ENCODE peak calls at places on chromosomes 12 and 14, in five cellular contexts. H, Y, A, J and K are unnamed samples.

GRCh38 chr14:53047302-53047701 is 96.5 kb upstream of the FERMT2 start:
- DNase-seq in Y (peak; percentile 31), A (no peak), J (no peak), H (no peak), K (no peak)

GRCh38 chr12:107317751-107318553 is 224.6 kb upstream of the CRY1 start:
- DNase-seq in A (peak; percentile 87), Y (peak; percentile 88), J (peak; percentile 41), H (peak; percentile 80), K (peak; percentile 77)

GRCh38 chr12:1360812-1361211 is 233.6 kb downstream of the FBXL14 start:
- DNase-seq in H (no peak), J (no peak), A (no peak), Y (peak; percentile 83), K (no peak)

GRCh38 chr12:4273651-4274395 is at the start of gene CCND2:
- DNase-seq in J (no peak), H (peak; percentile 81), Y (peak; percentile 97), A (peak; percentile 62), K (peak; percentile 67)

GRCh38 chr14:67773844-67774377 is 42.5 kb downstream of the ZFYVE26 start:
- DNase-seq in Y (no peak), H (no peak), A (no peak), J (no peak), K (no peak)

GRCh38 chr14:71532349-71532748 is 399.9 kb upstream of the RGS6 start:
- DNase-seq in Y (no peak), J (peak; percentile 46), H (no peak), A (no peak), K (no peak)

GRCh38 chr14:71289536-71289935 is 382.3 kb downstream of the PCNX1 start:
- DNase-seq in Y (no peak), A (no peak), J (no peak), H (no peak), K (no peak)

GRCh38 chr12:67663121-67663520 is 14.6 kb downstream of the DYRK2 start:
- DNase-seq in J (no peak), H (no peak), A (no peak), Y (peak; percentile 83), K (no peak)

GRCh38 chr14:55851301-55851700 is 266.9 kb upstream of the PELI2 start:
- DNase-seq in A (no peak), Y (peak; percentile 28), H (no peak), J (no peak), K (no peak)

GRCh38 chr14:89351364-89351957 is 65.6 kb downstream of the FOXN3 start:
- DNase-seq in A (no peak), H (peak; percentile 59), Y (peak; percentile 36), J (no peak), K (no peak)

GRCh38 chr12:59431266-59431665 is 164.6 kb upstream of the SLC16A7 start:
- DNase-seq in H (no peak), Y (peak; percentile 39), J (no peak), A (no peak), K (no peak)

GRCh38 chr12:89679631-89680030 is 29.0 kb downstream of the ATP2B1 start:
- DNase-seq in Y (no peak), J (no peak), H (no peak), A (no peak), K (no peak)

GRCh38 chr14:59321184-59321952 is 132.9 kb downstream of the DAAM1 start:
- DNase-seq in H (no peak), J (peak; percentile 70), A (no peak), Y (peak; percentile 63), K (no peak)

GRCh38 chr12:2386566-2386965 is 333.8 kb downstream of the CACNA1C start:
- DNase-seq in J (no peak), H (no peak), Y (no peak), A (no peak), K (no peak)

GRCh38 chr14:63375772-63376171 is 57.0 kb upstream of the GPHB5 start:
- DNase-seq in A (no peak), J (peak; percentile 1), Y (peak; percentile 15), H (no peak), K (no peak)

GRCh38 chr14:105918496-105919262 is 392.3 kb downstream of the TMEM121 start:
- DNase-seq in J (no peak), A (no peak), H (no peak), Y (no peak), K (no peak)

GRCh38 chr12:125340791-125341190 is 275.6 kb downstream of the AACS start:
- DNase-seq in A (no peak), Y (peak; percentile 68), H (peak; percentile 24), J (peak; percentile 57), K (no peak)

GRCh38 chr12:128684357-128684756 is 139.4 kb downstream of the SLC15A4 start:
- DNase-seq in J (no peak), H (no peak), Y (no peak), A (no peak), K (no peak)

GRCh38 chr12:96136129-96136528 is 58.0 kb upstream of the ELK3 start:
- DNase-seq in Y (peak; percentile 39), H (no peak), A (no peak), J (peak; percentile 44), K (no peak)

GRCh38 chr14:104967414-104968152 is 10.6 kb downstream of the AHNAK2 start:
- DNase-seq in H (no peak), Y (peak; percentile 70), J (no peak), A (no peak), K (no peak)

GRCh38 chr12:63802012-63802608 is 22.4 kb downstream of the RXYLT1 start:
- DNase-seq in J (no peak), A (no peak), H (no peak), Y (peak; percentile 46), K (no peak)

GRCh38 chr14:92728781-92729364 is 19.6 kb downstream of the LGMN start:
- DNase-seq in J (no peak), Y (no peak), H (no peak), A (no peak), K (no peak)

GRCh38 chr14:81200041-81200440 is 20.7 kb downstream of the GTF2A1 start:
- DNase-seq in H (no peak), J (no peak), Y (no peak), A (no peak), K (no peak)

DNA sequence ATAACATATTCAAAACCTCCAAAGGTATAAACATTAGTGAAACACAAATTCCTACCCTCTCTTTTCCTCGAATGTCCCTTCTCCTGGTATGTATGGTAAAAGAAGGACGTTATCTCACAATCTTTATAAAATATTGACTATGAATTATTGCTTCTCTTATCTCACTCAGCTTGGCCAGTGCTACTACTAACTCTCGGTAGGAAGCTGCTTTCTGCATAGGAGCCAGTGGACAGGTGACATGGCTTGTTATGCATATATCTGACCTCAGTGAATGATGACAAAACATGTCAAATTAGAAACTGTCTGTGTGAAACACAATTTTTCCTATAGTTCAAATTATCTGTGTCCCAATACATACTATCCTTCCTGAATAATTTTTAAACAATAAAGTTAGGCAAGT is 48.5 kb upstream of the FLRT2 start:
- DNase-seq in A (no peak), H (no peak), Y (no peak), J (no peak), K (no peak)
- TF ChIP-seq CTCF in A (no peak), H (no peak), Y (no peak), J (no peak), K (no peak)

DNA sequence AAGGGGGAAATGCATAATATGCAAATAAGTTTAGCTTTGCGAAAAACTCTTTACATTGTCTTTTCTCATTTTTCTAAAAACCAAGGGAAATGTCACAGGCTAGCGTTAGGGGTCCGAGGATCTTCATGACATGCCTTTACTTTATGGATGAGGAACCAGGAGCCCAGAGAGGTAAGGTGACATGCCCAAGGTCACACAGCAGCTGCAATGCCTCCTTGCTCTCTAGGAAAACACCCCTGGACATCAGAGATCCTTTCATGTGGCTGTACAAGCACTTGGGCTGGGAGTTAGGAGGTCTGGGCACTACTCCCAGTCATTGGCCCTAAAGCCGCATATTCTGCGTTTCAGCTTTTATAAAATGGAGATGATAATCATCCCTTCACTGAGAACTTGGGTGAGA is 741 bp downstream of the PROX2 start:
- DNase-seq in J (no peak), A (no peak), Y (no peak), H (no peak), K (no peak)
- TF ChIP-seq CTCF in J (no peak), A (no peak), Y (no peak), H (no peak), K (no peak)

DNA sequence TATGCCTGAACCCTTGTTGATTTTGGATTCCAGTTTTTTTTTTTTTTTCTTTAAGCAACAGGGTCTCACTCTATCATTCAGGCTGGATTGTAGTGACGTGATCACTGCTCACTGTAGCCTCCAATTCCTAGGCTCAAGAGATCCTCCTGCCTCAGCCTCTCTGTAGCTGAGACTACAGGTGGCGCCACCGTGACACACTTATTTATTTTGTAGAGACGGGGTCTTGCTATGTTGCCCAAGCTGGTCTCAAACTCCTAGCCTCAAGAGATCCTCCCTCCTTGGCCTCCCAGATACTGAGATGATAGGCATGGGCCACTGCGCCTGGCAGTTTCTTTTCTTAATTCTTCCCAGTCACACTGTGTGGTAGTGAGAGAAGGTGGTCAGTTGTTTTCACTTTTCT is 25.2 kb downstream of the ACADS start:
- DNase-seq in J (no peak), A (no peak), Y (no peak), H (no peak), K (no peak)
- TF ChIP-seq CTCF in J (no peak), A (no peak), Y (no peak), H (no peak), K (no peak)

DNA sequence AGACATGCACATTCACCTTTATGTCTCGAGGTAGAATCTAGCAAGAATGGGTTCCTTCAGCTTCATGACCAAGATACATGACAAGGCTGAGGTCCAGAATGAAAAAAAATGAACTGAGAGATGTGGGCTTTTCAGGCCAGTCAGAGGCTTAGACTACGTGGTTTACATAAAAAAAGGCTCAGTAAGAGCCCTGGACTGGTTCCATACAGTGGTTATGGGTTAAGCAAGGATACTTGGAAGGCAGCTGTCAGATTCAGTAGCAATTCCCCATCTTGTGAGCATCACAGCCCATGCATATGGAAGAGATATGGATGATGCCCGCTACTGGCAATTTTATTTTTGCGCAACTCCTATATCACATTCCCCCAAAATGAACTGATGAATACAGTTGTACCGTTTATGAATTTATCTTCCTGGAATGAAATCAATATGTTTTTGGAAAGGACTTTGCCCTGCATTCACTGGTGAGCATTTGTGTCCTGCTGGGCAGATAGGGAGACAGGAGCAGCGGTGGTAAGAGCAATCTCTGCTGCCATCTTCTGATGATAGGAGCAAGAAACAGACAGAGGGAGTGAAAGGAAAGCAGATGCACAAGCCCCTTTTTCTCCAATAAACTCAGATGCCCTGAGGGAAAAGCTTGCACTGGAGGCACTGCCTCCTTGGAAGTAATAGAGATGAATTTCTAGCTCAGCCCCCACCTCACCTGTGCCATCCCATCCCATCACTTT is 280.4 kb downstream of the GALC start:
- DNase-seq in A (no peak), Y (peak; percentile 58), H (no peak), J (no peak), K (no peak)
- TF ChIP-seq CTCF in A (no peak), Y (no peak), H (no peak), J (no peak), K (no peak)

DNA sequence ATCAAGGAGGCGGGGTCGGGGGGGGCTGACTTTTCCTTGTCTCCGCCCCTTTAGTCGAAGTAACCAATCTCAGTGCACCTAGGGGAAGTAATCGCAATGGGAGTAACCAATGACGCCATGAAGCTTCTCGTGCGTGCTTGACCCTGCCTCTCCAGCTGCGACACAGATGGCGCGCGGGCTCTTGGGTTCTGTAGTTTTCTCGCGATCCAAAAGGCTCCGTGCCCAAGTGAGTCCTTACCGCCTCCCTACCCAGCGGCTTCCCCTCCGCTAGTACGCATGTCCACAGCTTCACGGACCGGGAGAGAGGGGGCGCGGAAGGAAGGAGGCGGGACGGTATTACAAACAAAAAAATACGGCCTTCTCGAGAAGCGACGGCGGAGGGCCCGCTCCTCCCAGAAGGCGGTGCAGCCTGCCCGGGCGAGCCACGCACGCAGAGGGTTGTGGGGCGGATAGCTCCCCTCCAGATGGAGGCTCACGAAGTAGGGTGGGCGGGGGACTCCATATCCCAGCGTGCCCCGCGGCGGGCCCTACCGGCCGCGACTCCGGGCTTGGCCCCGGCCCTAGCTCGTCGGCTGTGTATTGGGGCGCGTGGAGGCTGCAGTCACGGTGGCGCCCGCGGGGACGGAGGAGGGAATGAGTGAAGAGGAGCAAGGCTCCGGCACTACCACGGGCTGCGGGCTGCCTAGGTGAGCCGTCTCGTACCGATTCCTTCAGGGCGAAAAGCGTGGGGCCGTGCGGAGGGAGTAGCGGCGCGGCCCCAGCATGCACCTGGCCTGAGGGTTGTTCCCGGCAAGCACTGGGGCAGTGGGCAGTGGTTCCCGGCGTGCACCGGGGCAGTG is at the start of gene TARBP2:
- DNase-seq in J (peak; percentile 99), Y (peak; percentile 100), H (peak; percentile 98), A (peak; percentile 98), K (peak; percentile 97)
- TF ChIP-seq CTCF in J (no peak), Y (no peak), H (no peak), A (no peak), K (no peak)